ENCODE peak calls at places on chromosomes 6 and 20, in seven cellular contexts. B is mesendoderm, Z is IMR-90, C is H1, H is trophoblast cell, R is neuronal stem cell, F is mesenchymal stem cell. N is an unnamed sample.

GRCh38 chr20:33568378-33569289 is 78.7 kb downstream of the CBFA2T2 start:
- DNase-seq in H (no peak), B (peak; percentile 77), Z (no peak), F (no peak), C (peak; percentile 75), R (peak; percentile 41), N (peak; percentile 97)

GRCh38 chr6:160226118-160226541 is 32.5 kb downstream of the SLC22A2 start:
- DNase-seq in R (no peak), B (peak; percentile 71), H (no peak), C (no peak), F (no peak), Z (no peak), N (no peak)

GRCh38 chr6:44667226-44667625 is 279.7 kb downstream of the CDC5L start:
- DNase-seq in H (peak; percentile 81), C (peak; percentile 47), F (peak; percentile 80), R (peak; percentile 48), B (peak; percentile 97), Z (peak; percentile 77), N (peak; percentile 57)

GRCh38 chr6:4707011-4707410 is 69.2 kb upstream of the CDYL start:
- DNase-seq in C (no peak), R (no peak), H (peak; percentile 98), Z (no peak), B (no peak), F (no peak), N (no peak)

GRCh38 chr6:26217714-26218075 is 130.5 kb downstream of the HFE start:
- DNase-seq in R (no peak), C (no peak), H (peak; percentile 33), B (peak; percentile 73), F (peak; percentile 50), Z (no peak), N (peak; percentile 61)

GRCh38 chr6:37920667-37921066 is 101.1 kb downstream of the ZFAND3 start:
- DNase-seq in H (no peak), C (no peak), Z (no peak), F (no peak), B (no peak), R (no peak), N (no peak)

GRCh38 chr6:163958646-163959045 is 544.1 kb downstream of the QKI start:
- DNase-seq in R (no peak), F (peak; percentile 43), C (no peak), H (peak; percentile 77), Z (peak; percentile 70), B (peak; percentile 90), N (no peak)

GRCh38 chr6:25138697-25139051 is 140.5 kb upstream of the CARMIL1 start:
- DNase-seq in F (no peak), Z (peak; percentile 30), R (no peak), B (no peak), C (no peak), H (no peak), N (no peak)

GRCh38 chr20:18416478-18416877 is 50.4 kb downstream of the DZANK1 start:
- DNase-seq in B (no peak), H (no peak), R (no peak), Z (no peak), F (no peak), C (no peak), N (no peak)

GRCh38 chr6:20921533-20921932 is 387.3 kb downstream of the CDKAL1 start:
- DNase-seq in F (no peak), C (no peak), H (no peak), Z (peak; percentile 61), R (no peak), B (no peak), N (no peak)

GRCh38 chr20:44921447-44921846 is 11.6 kb downstream of the PABPC1L start:
- DNase-seq in Z (no peak), R (no peak), F (no peak), H (no peak), C (no peak), B (no peak), N (no peak)

GRCh38 chr20:53943522-53944291 is 126.7 kb downstream of the BCAS1 start:
- DNase-seq in F (peak; percentile 51), C (peak; percentile 44), R (no peak), Z (peak; percentile 39), B (no peak), H (peak; percentile 30), N (no peak)

GRCh38 chr6:36351152-36351571 is 14.5 kb upstream of the BNIP5 start:
- DNase-seq in H (peak; percentile 66), R (no peak), Z (peak; percentile 46), B (no peak), F (no peak), C (no peak), N (no peak)

GRCh38 chr20:32359633-32360332 is 1.7 kb downstream of the ASXL1 start:
- DNase-seq in C (no peak), B (no peak), F (peak; percentile 59), H (peak; percentile 54), R (no peak), Z (peak; percentile 31), N (no peak)

GRCh38 chr6:104952911-104953409 is 3.9 kb upstream of the LIN28B start:
- DNase-seq in Z (no peak), C (peak; percentile 77), H (peak; percentile 57), B (peak; percentile 95), R (peak; percentile 58), F (peak; percentile 59), N (peak; percentile 77)

GRCh38 chr6:51960419-51960818 is 127.0 kb downstream of the PKHD1 start:
- DNase-seq in B (no peak), R (no peak), C (no peak), H (no peak), F (no peak), Z (no peak), N (no peak)

GRCh38 chr20:1718604-1719384 is 61.2 kb upstream of the SIRPG start:
- DNase-seq in H (no peak), C (no peak), Z (peak; percentile 46), F (no peak), B (no peak), R (no peak), N (no peak)

GRCh38 chr6:111551521-111552231 is 54.0 kb downstream of the TRAF3IP2 start:
- DNase-seq in Z (no peak), R (no peak), H (peak; percentile 54), F (no peak), C (no peak), B (peak; percentile 60), N (no peak)

GRCh38 chr6:27891300-27891913 is 20.8 kb downstream of the OR2B2 start:
- DNase-seq in C (no peak), H (no peak), Z (no peak), B (peak; percentile 51), F (no peak), R (peak; percentile 11), N (no peak)

DNA sequence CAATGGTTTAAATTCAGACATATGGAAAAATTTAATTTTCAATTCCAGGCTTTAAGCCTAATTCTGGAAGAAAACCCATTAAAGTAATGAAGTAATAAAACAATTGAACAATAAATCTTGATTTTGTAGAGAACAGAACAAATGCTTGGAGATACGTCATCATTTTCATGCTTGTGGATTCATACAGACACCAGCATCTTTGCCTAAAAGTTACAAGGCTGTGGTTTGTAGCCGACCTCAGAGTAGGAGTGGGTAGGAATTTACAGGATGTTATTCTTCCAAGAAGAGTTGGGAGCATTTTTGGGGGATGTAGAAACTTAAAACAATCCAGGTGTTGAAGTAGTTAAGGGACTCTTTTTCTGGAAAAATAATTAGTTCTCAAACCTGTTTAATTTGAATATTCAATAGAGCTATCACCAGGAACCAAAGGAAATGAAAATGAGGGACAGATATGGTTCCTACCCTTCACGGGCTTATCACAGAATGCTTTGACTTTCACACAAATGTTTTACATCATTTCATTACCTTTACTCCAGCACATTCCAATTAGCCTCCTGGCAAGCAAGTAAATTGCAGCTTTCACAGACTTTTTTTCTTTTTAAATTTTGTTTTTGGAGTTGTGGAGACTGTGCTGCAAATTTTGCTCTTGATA is 35.1 kb downstream of the PLEKHG1 start:
- DNase-seq in C (no peak), H (peak; percentile 20), R (no peak), Z (no peak), B (no peak), F (no peak), N (no peak)
- H3K18ac ChIP-seq in C (no peak overlapping the region), H (no peak overlapping the region), R (no peak overlapping the region), Z (no peak overlapping the region), B (no peak overlapping the region), F (no peak overlapping the region), N (no peak overlapping the region)

DNA sequence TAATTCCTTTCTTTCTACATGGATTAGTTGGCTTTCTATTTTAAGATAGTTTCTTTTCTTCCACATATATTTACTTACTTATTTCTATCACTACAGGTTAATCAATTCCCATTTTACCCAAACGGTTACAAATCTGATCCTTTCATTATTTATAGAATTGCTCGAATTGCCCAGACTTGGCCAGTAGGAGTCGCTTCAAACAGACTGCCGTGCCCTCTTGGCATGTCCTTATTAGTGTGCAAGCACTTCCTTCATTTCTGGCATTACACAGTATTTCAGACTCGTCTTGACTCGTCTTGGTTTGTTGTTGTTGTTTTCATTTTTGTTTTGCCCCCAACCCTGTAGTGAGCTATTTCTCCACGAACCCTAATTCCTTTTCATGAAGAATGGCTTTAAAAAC is 74.6 kb downstream of the SAMD3 start:
- DNase-seq in B (peak; percentile 23), Z (no peak), R (no peak), H (peak; percentile 31), C (no peak), F (no peak), N (no peak)
- H3K18ac ChIP-seq in B (no peak overlapping the region), Z (no peak overlapping the region), R (no peak overlapping the region), H (no peak overlapping the region), C (no peak overlapping the region), F (no peak overlapping the region), N (no peak overlapping the region)

GRCh38 chr6:138618168-138618567 is 118.9 kb upstream of the NHSL1 start:
- DNase-seq in H (no peak), F (no peak), B (no peak), Z (peak; percentile 60), C (no peak), R (no peak), N (no peak)

GRCh38 chr6:138620630-138621029 is 121.3 kb upstream of the NHSL1 start:
- DNase-seq in Z (no peak), H (no peak), F (no peak), R (no peak), B (no peak), C (no peak), N (no peak)

GRCh38 chr6:138622967-138623366 is 123.7 kb upstream of the NHSL1 start:
- DNase-seq in B (no peak), Z (no peak), C (no peak), R (no peak), H (peak; percentile 49), F (no peak), N (no peak)
- H3K18ac ChIP-seq in B (no peak overlapping the region), Z (no peak overlapping the region), C (no peak overlapping the region), R (no peak overlapping the region), H (no peak overlapping the region), F (no peak overlapping the region), N (no peak overlapping the region)

DNA sequence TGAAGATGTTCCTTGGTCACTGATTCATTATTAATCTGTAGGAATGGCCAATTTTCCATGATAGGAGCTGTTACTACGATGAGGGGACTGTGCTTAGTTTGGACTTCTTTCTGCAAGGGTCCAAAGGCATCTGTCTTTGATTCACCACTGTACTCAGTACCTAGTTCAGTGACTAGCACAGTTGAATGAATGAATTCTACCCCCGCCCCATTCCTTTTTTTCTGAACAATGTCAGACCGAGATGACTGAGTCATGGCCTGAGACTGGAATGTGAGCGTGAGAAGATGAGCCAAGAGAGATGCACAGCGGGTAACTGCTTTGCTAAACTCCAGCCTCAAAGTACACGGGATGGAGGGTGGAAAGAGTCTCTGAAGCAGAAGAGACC is 419 bp upstream of the SNHG17 start:
- DNase-seq in B (peak; percentile 16), F (peak; percentile 47), C (no peak), Z (peak; percentile 75), R (no peak), H (peak; percentile 63), N (no peak)
- H3K18ac ChIP-seq in B (no peak overlapping the region), F (no peak overlapping the region), C (no peak overlapping the region), Z (no peak overlapping the region), R (no peak overlapping the region), H (no peak overlapping the region), N (no peak overlapping the region)

GRCh38 chr6:12371151-12371550 is 81.0 kb downstream of the EDN1 start:
- DNase-seq in F (no peak), B (no peak), C (no peak), R (no peak), Z (no peak), H (peak; percentile 40), N (no peak)
- H3K18ac ChIP-seq in F (no peak overlapping the region), B (no peak overlapping the region), C (no peak overlapping the region), R (no peak overlapping the region), Z (no peak overlapping the region), H (no peak overlapping the region), N (no peak overlapping the region)